ENCODE peak calls at places on chromosomes 7 and 10, in five cellular contexts. V, R, Y, J and W are unnamed samples.

GRCh38 chr10:61332506-61332905 is 120.7 kb downstream of the TMEM26 start:
- DNase-seq in J (no peak), Y (no peak), R (no peak), V (no peak), W (peak)

GRCh38 chr7:102404005-102404861 is 8.1 kb downstream of the PRKRIP1 start:
- DNase-seq in J (peak), R (peak), V (no peak), Y (no peak), W (peak)

GRCh38 chr10:35563266-35563891 is 41.8 kb upstream of the GJD4 start:
- DNase-seq in Y (peak), V (no peak), J (peak), R (peak), W (peak)

GRCh38 chr10:64379898-64380297 is 858.7 kb downstream of the REEP3 start:
- DNase-seq in J (no peak), Y (no peak), V (no peak), R (no peak), W (peak)

GRCh38 chr10:126373982-126374381 is 14.3 kb downstream of the ADAM12 start:
- DNase-seq in Y (no peak), J (no peak), V (no peak), R (peak), W (no peak)

GRCh38 chr7:32228601-32229000 is 158.4 kb upstream of the PDE1C start:
- DNase-seq in V (no peak), Y (no peak), J (no peak), R (no peak), W (no peak)

GRCh38 chr10:30980951-30981616 is 50.6 kb downstream of the ZNF438 start:
- DNase-seq in V (no peak), J (no peak), R (peak), Y (no peak), W (no peak)

GRCh38 chr10:70034252-70034651 is 18.4 kb upstream of the MACROH2A2 start:
- DNase-seq in J (no peak), Y (no peak), R (no peak), V (no peak), W (no peak)

GRCh38 chr10:18204050-18204449 is 63.8 kb downstream of the CACNB2 start:
- DNase-seq in R (no peak), V (no peak), J (no peak), Y (no peak), W (no peak)

GRCh38 chr10:97714401-97715258 is 1.1 kb downstream of the MARVELD1 start:
- DNase-seq in Y (no peak), J (peak), R (peak), V (no peak), W (peak)

GRCh38 chr10:95285556-95285955 is 5.2 kb downstream of the PDLIM1 start:
- DNase-seq in V (no peak), Y (no peak), J (no peak), R (no peak), W (no peak)

GRCh38 chr10:132319853-132320669 is 11.9 kb upstream of the LRRC27 start:
- DNase-seq in V (no peak), J (peak), Y (no peak), R (peak), W (peak)

GRCh38 chr7:101781384-101781783 is 36.0 kb upstream of the CUX1 start:
- DNase-seq in J (no peak), V (no peak), Y (no peak), R (no peak), W (no peak)

GRCh38 chr7:135905355-135905754 is 71.8 kb downstream of the MTPN start:
- DNase-seq in V (no peak), J (no peak), R (no peak), Y (no peak), W (no peak)

GRCh38 chr10:88968316-88968882 is 15.8 kb upstream of the ACTA2 start:
- DNase-seq in V (no peak), R (no peak), J (no peak), Y (no peak), W (no peak)